ENCODE peak calls at places on chromosomes 3 and 15, in ten cellular contexts. E is AG10803, A is hepatocyte, D is brain microvascular endothelial cell, F is cardiac fibroblast, L is tibial artery, Y is Panc1, P is fibroblast of villous mesenchyme, Z is gastrocnemius medialis, S is stomach. U is an unnamed sample.

GRCh38 chr15:80778964-80779657 is at the start of gene CEMIP:
- DNase-seq in Z (peak), D (peak), A (peak), L (peak), Y (no peak), S (peak), F (peak), P (peak), E (peak), U (peak)

GRCh38 chr15:67051088-67051659 is 14.2 kb upstream of the SMAD3 start:
- DNase-seq in Y (no peak), F (no peak), L (peak), P (no peak), A (no peak), D (no peak), Z (no peak), E (no peak), S (no peak), U (no peak)

GRCh38 chr15:40325188-40325587 is 1.7 kb downstream of the INAFM2 start:
- DNase-seq in P (no peak), E (no peak), A (no peak), Y (no peak), L (peak), Z (no peak), D (no peak), S (no peak), F (peak), U (no peak)

GRCh38 chr15:29820802-29821160 is 1.5 kb downstream of the TJP1 start:
- DNase-seq in F (peak), A (no peak), D (no peak), E (no peak), P (no peak), S (no peak), L (no peak), Y (no peak), Z (no peak), U (no peak)

GRCh38 chr3:176310641-176311040 is 886.6 kb downstream of the TBL1XR1 start:
- DNase-seq in P (no peak), Z (no peak), S (no peak), F (no peak), E (no peak), A (no peak), D (no peak), L (no peak), Y (no peak), U (no peak)

GRCh38 chr3:72657666-72658065 is 190.6 kb downstream of the SHQ1 start:
- DNase-seq in Z (no peak), A (no peak), P (no peak), E (no peak), D (no peak), Y (no peak), F (no peak), L (no peak), S (no peak), U (no peak)

GRCh38 chr3:57889807-57890206 is 118.4 kb upstream of the FLNB start:
- DNase-seq in L (no peak), A (no peak), S (no peak), E (peak), Y (no peak), F (peak), D (no peak), P (no peak), Z (no peak), U (no peak)

GRCh38 chr3:34365766-34366165 is 567.3 kb downstream of the PDCD6IP start:
- DNase-seq in A (no peak), E (no peak), P (no peak), Y (no peak), L (no peak), Z (no peak), S (no peak), F (no peak), D (no peak), U (no peak)

GRCh38 chr3:19264424-19264823 is 116.1 kb downstream of the KCNH8 start:
- DNase-seq in Z (no peak), D (no peak), S (no peak), A (no peak), Y (no peak), F (no peak), L (no peak), P (no peak), E (no peak), U (no peak)

GRCh38 chr15:75231836-75232235 is 26.3 kb upstream of the GOLGA6C start:
- DNase-seq in S (no peak), L (no peak), F (no peak), E (no peak), A (no peak), Z (no peak), Y (no peak), D (no peak), P (no peak), U (no peak)

GRCh38 chr15:36598529-36599177 is 19.2 kb downstream of the CDIN1 start:
- DNase-seq in E (peak), L (no peak), S (no peak), F (peak), Y (no peak), A (no peak), P (peak), D (no peak), Z (no peak), U (no peak)

GRCh38 chr15:75073197-75073596 is 49.8 kb downstream of the PPCDC start:
- DNase-seq in D (no peak), P (peak), E (no peak), A (no peak), Z (no peak), L (no peak), S (no peak), Y (no peak), F (no peak), U (no peak)

GRCh38 chr3:182212479-182213076 is 500.9 kb downstream of the SOX2 start:
- DNase-seq in E (peak), F (peak), Y (peak), L (no peak), S (peak), D (peak), Z (peak), P (peak), A (peak), U (peak)

GRCh38 chr15:94105760-94106159 is 125.6 kb upstream of the MCTP2 start:
- DNase-seq in F (no peak), Z (no peak), S (no peak), P (peak), D (no peak), Y (no peak), A (peak), E (no peak), L (no peak), U (peak)

GRCh38 chr15:88331291-88331690 is 74.8 kb upstream of the NTRK3 start:
- DNase-seq in F (peak), A (peak), Y (peak), L (no peak), Z (no peak), S (no peak), D (peak), P (no peak), E (peak), U (peak)

GRCh38 chr3:39286771-39287170 is 6.9 kb upstream of the CX3CR1 start:
- DNase-seq in A (no peak), D (no peak), E (no peak), F (no peak), Y (no peak), S (no peak), P (no peak), L (no peak), Z (no peak), U (no peak)

GRCh38 chr3:25587975-25588374 is 76.7 kb downstream of the TOP2B start:
- DNase-seq in E (no peak), Z (no peak), Y (no peak), D (no peak), S (no peak), F (no peak), P (no peak), A (no peak), L (no peak), U (no peak)

GRCh38 chr3:133479895-133480669 is 80.2 kb downstream of the BFSP2 start:
- DNase-seq in D (no peak), Z (no peak), F (no peak), L (no peak), P (no peak), Y (no peak), A (peak), S (no peak), E (no peak), U (peak)

GRCh38 chr3:58536501-58537411 is at the start of gene ACOX2:
- DNase-seq in P (peak), D (no peak), F (peak), Y (no peak), E (peak), S (peak), A (peak), L (peak), Z (peak), U (no peak)

GRCh38 chr3:17151598-17152373 is 267.0 kb downstream of the PLCL2 start:
- DNase-seq in D (peak), F (no peak), E (no peak), Z (no peak), Y (no peak), S (peak), A (no peak), P (no peak), L (no peak), U (no peak)

DNA sequence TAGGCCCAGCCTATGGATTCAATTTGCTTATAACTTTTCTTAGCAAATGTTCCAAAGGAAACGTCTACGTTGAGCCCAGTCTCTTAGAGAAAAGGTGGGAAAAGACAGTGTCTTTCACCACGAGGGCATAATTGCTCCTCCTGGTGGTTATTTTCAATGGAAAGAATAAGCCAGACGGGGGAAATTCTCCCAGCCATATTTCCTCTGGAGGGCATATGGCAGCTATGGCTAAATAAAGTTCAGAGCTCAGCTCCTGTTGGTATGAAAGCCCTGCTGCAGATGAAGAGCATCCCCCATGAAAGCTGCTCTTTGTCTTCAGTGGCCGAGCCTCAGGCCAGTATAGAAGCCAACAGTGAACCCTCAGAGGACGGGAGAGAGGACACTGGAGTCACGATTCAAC is 297.9 kb downstream of the RYR3 start:
- DNase-seq in E (no peak), A (peak), F (no peak), Z (no peak), D (peak), S (no peak), P (no peak), Y (no peak), L (no peak), U (peak)
- TF ChIP-seq CTCF in E (peak), A (peak), F (peak), Z (no peak), D (peak), S (no peak), P (no peak), Y (peak), L (peak), U (peak)

DNA sequence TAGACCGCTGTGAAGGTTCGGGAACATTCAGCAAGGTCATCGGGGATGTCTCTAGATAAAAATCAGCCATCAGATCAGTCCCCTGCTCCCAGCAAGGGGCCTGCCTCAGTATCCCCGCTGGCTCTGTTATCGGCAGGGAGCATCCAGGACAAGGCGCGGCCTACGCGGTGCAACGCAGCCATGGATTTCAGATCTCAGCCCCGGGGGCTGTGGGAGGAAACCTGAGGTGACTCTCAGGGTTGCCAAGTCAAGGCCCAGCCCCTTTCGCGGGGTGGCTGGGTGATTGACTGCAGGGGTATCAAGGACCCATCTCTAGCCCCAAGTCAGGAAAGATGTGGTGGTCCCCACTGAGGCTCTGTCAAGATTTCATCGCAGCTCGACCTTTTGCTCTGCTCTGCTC is 23.1 kb upstream of the CD47 start:
- DNase-seq in Y (no peak), E (no peak), D (no peak), S (no peak), A (no peak), Z (no peak), P (no peak), L (no peak), F (no peak), U (no peak)
- H3K4me3 ChIP-seq in Y (no peak), E (no peak), D (no peak), S (no peak), A (no peak), Z (no peak), P (no peak), L (no peak), F (no peak), U (no peak)

DNA sequence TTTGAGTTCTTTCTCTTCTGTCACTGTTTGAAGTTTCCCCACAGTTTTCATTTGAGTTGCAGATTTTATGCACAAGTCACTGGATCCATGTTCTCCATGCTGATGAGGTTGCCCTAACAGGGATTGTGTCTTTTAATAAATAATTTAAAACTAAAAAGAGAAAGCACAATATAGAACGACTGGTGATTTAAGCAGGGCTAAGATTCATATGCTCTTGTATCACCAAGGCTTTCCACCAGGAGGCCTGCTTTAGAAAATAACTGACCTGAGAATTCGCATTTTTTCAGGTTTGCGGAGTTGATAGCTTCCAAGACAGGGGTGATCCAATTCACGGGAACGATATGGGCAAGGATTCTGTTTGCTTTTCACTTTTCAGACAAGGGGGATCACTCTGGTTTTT is 252.0 kb upstream of the VEPH1 start:
- DNase-seq in Z (no peak), P (no peak), F (peak), Y (no peak), D (no peak), E (no peak), L (no peak), S (no peak), A (no peak), U (no peak)
- TF ChIP-seq CTCF in Z (no peak), P (peak), F (peak), Y (peak), D (peak), E (peak), L (no peak), S (no peak), A (peak), U (no peak)

GRCh38 chr3:151456065-151456464 is 4.8 kb downstream of the IGSF10 start:
- DNase-seq in D (no peak), S (no peak), L (no peak), Z (no peak), P (no peak), Y (no peak), A (no peak), E (no peak), F (no peak), U (no peak)

GRCh38 chr3:151462278-151462779 is 1.5 kb upstream of the IGSF10 start:
- DNase-seq in L (no peak), A (no peak), D (no peak), P (no peak), E (no peak), S (no peak), F (no peak), Y (no peak), Z (no peak), U (no peak)

GRCh38 chr3:151459360-151459759 is 1.5 kb downstream of the IGSF10 start:
- DNase-seq in D (no peak), S (no peak), E (no peak), A (no peak), L (no peak), P (no peak), F (peak), Y (no peak), Z (no peak), U (no peak)

GRCh38 chr3:151460240-151460639 is 621 bp downstream of the IGSF10 start:
- DNase-seq in Z (no peak), P (no peak), F (peak), S (no peak), A (no peak), L (no peak), D (no peak), Y (no peak), E (peak), U (no peak)

GRCh38 chr3:151460774-151461450 is at the start of gene IGSF10:
- DNase-seq in P (no peak), Y (no peak), S (peak), Z (no peak), F (peak), L (peak), D (no peak), A (peak), E (no peak), U (peak)
- H3K4me3 ChIP-seq in P (peak), Y (peak), S (peak), Z (peak), F (peak), L (peak), D (peak), A (peak), E (peak), U (peak)

DNA sequence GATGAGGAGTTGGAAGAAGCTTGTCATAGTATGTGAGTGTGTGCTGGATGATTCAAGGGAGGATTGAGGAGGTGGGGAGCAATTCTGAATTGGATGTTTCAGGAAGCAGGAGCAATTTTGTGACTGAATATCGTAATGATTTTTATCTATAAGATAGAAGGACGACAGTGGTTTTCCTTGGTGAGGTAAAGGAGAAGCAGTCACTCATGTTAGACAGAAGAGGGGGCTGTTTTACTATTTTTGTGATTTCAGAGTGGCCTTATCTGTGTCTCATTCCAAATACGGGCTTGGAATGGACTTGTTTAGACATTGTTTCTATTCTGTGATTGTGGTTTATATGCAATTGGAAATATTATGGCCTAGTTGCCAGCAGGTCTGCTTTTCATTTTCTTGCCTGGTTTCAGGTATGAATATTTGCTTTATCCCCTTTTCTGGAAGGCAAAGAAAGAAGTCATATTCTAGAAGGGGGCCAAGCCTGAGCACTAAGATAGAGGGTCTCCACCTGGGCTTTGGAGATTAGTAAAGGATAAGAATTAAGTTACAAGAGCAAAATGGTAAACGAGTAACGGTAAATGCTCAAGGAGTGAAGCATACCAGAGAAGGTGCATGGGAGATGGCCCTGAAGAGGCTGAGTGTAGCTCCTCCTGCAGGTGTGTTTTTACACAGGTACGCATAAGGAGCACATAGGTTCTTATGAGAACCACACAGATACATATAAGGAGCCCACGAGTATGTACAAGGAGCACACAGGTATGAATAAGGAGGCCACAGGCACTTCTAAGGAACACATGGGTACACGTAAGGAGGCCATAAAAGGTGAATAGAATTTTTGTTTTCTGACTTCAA is 124.6 kb upstream of the KCNAB1 start:
- DNase-seq in F (peak), S (no peak), D (peak), A (peak), L (no peak), E (peak), Z (no peak), P (peak), Y (peak), U (peak)
- TF ChIP-seq CTCF in F (peak), S (no peak), D (peak), A (peak), L (peak), E (peak), Z (no peak), P (peak), Y (peak), U (peak)

DNA sequence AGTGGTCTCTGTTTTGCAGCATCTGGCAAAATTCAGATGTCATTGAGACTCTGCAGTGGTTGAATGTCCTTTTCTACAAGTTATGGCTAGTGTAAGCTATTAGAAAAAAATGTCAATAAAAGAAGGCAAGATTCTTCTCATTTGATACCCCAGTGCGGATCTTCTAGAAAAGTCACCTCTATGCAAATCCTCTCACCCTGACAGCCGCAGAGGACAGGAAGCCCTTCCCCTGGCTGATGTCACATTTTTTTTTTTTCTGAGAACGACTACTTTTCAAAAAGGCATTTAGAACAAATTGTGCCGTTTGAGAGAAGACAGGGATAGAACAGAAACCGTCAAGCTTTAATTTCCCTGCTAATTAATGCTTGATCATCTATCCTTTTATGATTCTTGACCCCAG is 183.6 kb downstream of the OPA1 start:
- DNase-seq in D (no peak), A (no peak), E (no peak), L (no peak), F (no peak), P (no peak), Z (no peak), S (no peak), Y (no peak), U (no peak)
- H3K4me3 ChIP-seq in D (no peak), A (no peak), E (no peak), L (no peak), F (no peak), P (no peak), Z (no peak), S (no peak), Y (no peak), U (no peak)